ENCODE peak calls at places on chromosome 13, in seven cellular contexts. Q is SJSA1, C is cardiac muscle cell, I is Caco-2, X is neural progenitor cell, N is ascending aorta, B is heart right ventricle. U is an unnamed sample.

GRCh38 chr13:42865703-42866102 is 84.3 kb downstream of the FAM216B start:
- DNase-seq in Q (no peak), C (no peak), I (no peak), X (no peak), N (no peak), B (no peak), U (no peak)

GRCh38 chr13:22454586-22454985 is 726.2 kb upstream of the SGCG start:
- DNase-seq in Q (no peak), C (peak; percentile 15), I (no peak), X (no peak), N (no peak), B (no peak), U (no peak)

GRCh38 chr13:41458939-41459753 is 1.8 kb downstream of the RGCC start:
- DNase-seq in Q (no peak), C (peak; percentile 5), I (peak; percentile 62), X (peak; percentile 22), N (no peak), B (peak; percentile 45), U (peak; percentile 26)

GRCh38 chr13:43383488-43384165 is 360.2 kb downstream of the DNAJC15 start:
- DNase-seq in Q (no peak), C (no peak), I (no peak), X (no peak), N (no peak), B (no peak), U (no peak)

GRCh38 chr13:97875911-97876310 is 77.6 kb upstream of the IPO5 start:
- DNase-seq in Q (no peak), C (no peak), I (no peak), X (no peak), N (no peak), B (no peak), U (no peak)

GRCh38 chr13:114010401-114011101 is 36.7 kb upstream of the C13orf46 start:
- DNase-seq in Q (no peak), C (no peak), I (no peak), X (no peak), N (no peak), B (no peak), U (no peak)

GRCh38 chr13:45178349-45179142 is 22.3 kb downstream of the KCTD4 start:
- DNase-seq in Q (peak; percentile 49), C (no peak), I (no peak), X (no peak), N (no peak), B (peak; percentile 9), U (no peak)

GRCh38 chr13:46598140-46598819 is 45.3 kb downstream of the LRCH1 start:
- DNase-seq in Q (no peak), C (no peak), I (no peak), X (no peak), N (no peak), B (no peak), U (no peak)

GRCh38 chr13:42478531-42479156 is 95.3 kb upstream of the TNFSF11 start:
- DNase-seq in Q (no peak), C (peak; percentile 37), I (no peak), X (peak; percentile 27), N (no peak), B (no peak), U (no peak)

GRCh38 chr13:48542581-48543341 is 9.9 kb upstream of the RCBTB2 start:
- DNase-seq in Q (no peak), C (peak; percentile 74), I (no peak), X (peak; percentile 59), N (no peak), B (peak; percentile 70), U (peak; percentile 64)

GRCh38 chr13:40981361-40981760 is 37.8 kb downstream of the ELF1 start:
- DNase-seq in Q (no peak), C (no peak), I (no peak), X (no peak), N (no peak), B (no peak), U (no peak)

GRCh38 chr13:41058229-41059070 is 2.9 kb upstream of the WBP4 start:
- DNase-seq in Q (no peak), C (peak; percentile 11), I (no peak), X (no peak), N (no peak), B (no peak), U (no peak)

GRCh38 chr13:71644579-71644978 is 222.4 kb downstream of the DACH1 start:
- DNase-seq in Q (no peak), C (no peak), I (no peak), X (no peak), N (no peak), B (no peak), U (no peak)

GRCh38 chr13:20461481-20461859 is 64.2 kb downstream of the CRYL1 start:
- DNase-seq in Q (no peak), C (no peak), I (no peak), X (no peak), N (no peak), B (no peak), U (no peak)

GRCh38 chr13:43127827-43128226 is 104.4 kb downstream of the DNAJC15 start:
- DNase-seq in Q (no peak), C (no peak), I (no peak), X (no peak), N (no peak), B (no peak), U (no peak)

GRCh38 chr13:24943136-24943535 is 152.8 kb upstream of the PABPC3 start:
- DNase-seq in Q (no peak), C (no peak), I (no peak), X (no peak), N (no peak), B (no peak), U (no peak)

GRCh38 chr13:113597386-113598080 is 13.0 kb downstream of the TFDP1 start:
- DNase-seq in Q (peak; percentile 61), C (no peak), I (peak; percentile 19), X (no peak), N (no peak), B (no peak), U (peak; percentile 12)

GRCh38 chr13:90447735-90448103 is 899.8 kb upstream of the MIR17HG start:
- DNase-seq in Q (no peak), C (no peak), I (no peak), X (peak; percentile 11), N (no peak), B (no peak), U (no peak)

GRCh38 chr13:47332149-47332548 is 435.3 kb upstream of the HTR2A start:
- DNase-seq in Q (no peak), C (no peak), I (no peak), X (no peak), N (no peak), B (no peak), U (no peak)

DNA sequence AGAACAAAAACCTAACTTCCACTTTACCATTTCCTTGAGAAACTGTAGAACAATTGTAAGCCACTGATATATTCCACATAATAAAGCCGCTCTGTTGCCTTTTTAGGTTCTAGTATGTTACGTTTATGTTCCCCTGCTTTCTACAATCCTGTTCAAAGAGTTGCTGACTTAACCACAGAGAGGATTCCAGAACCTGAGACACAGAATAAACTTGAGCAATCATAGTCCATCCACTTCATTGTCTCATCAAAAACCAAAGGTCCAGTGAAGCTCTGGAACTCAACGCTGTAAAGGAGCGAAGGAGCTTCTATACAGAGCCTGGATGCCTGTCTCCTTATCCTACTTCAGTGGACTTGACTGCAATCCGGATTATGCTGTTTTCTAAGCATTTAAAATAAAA is 4.6 kb downstream of the STARD13 start:
- DNase-seq in Q (no peak), C (no peak), I (no peak), X (no peak), N (no peak), B (no peak), U (no peak)
- H3K4me3 ChIP-seq in Q (no peak overlapping the region), C (no peak overlapping the region), I (no peak overlapping the region), X (no peak overlapping the region), N (no peak overlapping the region), B (no peak overlapping the region), U (peak overlapping the region; percentile 13)

DNA sequence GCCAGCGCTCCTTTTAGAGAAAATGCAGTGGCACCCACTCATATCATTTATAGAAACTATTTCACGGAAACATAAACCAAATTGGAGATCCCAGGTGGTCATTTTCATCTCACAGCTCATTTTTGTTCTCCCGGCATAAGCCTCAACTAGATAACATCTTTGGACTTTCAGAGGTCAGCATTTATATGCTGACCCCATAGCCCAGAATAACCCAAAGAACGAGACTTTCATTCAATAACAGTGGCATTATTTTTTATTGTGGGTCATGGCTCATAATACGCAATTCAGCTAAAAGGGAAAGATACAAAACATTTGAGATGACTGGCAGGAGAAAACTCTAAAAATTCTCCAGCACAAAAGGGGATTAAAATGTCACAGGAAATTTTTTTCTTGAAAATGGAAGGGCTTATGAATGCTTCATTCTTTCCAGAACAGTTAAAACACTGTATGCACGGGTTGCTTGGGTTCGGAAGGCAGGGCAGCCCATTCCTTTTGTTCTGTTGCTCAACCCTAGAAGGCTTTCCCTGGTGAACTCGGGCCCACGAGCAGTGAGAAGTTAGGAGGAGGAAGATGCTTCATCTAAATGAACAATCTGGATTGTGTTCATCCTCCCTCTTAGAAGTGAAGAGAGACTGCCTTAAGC is 24.0 kb downstream of the STARD13 start:
- DNase-seq in Q (no peak), C (no peak), I (no peak), X (no peak), N (no peak), B (no peak), U (no peak)
- H3K4me1 ChIP-seq in Q (peaks cover 62% of the 10 kb centered on the region), C (peaks cover 27% of the 10 kb centered on the region), I (peaks cover 3% of the 10 kb centered on the region), X (no peaks in the 10 kb centered on the region), N (peaks cover 4% of the 10 kb centered on the region), B (peaks cover 97% of the 10 kb centered on the region), U (peaks cover 98% of the 10 kb centered on the region)

GRCh38 chr13:37598572-37598971 is at the start of gene POSTN:
- DNase-seq in Q (no peak), C (peak; percentile 9), I (no peak), X (no peak), N (no peak), B (no peak), U (no peak)
- H3K4me3 ChIP-seq in Q (no peak within 1 kb of the TSS), C (no peak within 1 kb of the TSS), I (no peak within 1 kb of the TSS), X (no peak within 1 kb of the TSS), N (peak within 1 kb of the TSS; percentile 44), B (peak within 1 kb of the TSS; percentile 22), U (peak within 1 kb of the TSS; percentile 36)

GRCh38 chr13:77478645-77478997 is 56.9 kb upstream of the SCEL start:
- DNase-seq in Q (no peak), C (no peak), I (no peak), X (no peak), N (no peak), B (no peak), U (no peak)

GRCh38 chr13:77479326-77479725 is 56.2 kb upstream of the SCEL start:
- DNase-seq in Q (no peak), C (no peak), I (no peak), X (no peak), N (no peak), B (no peak), U (no peak)

GRCh38 chr13:77475345-77476084 is 60.0 kb upstream of the SCEL start:
- DNase-seq in Q (no peak), C (no peak), I (no peak), X (no peak), N (no peak), B (no peak), U (no peak)

GRCh38 chr13:77476456-77476855 is 59.0 kb upstream of the SCEL start:
- DNase-seq in Q (no peak), C (no peak), I (no peak), X (no peak), N (no peak), B (no peak), U (no peak)

DNA sequence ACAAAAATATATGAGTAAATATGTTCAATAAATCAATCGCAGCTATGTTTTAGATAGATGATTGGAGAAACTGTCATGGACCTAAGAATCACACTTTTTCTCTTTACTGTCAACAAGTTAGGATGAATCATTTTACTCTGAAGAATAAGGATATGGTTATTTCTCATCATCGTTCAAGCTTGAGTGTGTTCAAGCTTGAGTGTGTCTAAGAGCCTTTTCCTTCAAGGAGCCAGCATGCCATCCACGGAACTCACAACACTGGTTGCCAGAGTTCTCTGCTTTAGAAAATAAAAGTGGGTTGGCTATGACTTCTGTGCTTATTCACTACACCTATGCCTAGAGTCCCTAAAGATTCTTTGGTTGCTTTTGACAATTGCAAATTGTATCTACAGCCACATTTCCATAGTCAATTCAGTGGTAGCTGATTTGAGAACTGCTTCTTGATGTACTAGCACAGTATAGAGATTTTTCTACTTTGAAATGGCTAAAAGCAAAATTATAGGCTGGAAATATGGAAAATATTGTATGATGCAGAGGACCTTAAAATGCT is 58.1 kb upstream of the SCEL start:
- DNase-seq in Q (no peak), C (no peak), I (no peak), X (no peak), N (no peak), B (no peak), U (no peak)
- H3K4me1 ChIP-seq in Q (peaks cover 4% of the 10 kb centered on the region), C (no peaks in the 10 kb centered on the region), I (peaks cover 4% of the 10 kb centered on the region), X (peaks cover 18% of the 10 kb centered on the region), N (peaks cover 6% of the 10 kb centered on the region), B (peaks cover 4% of the 10 kb centered on the region), U (no peaks in the 10 kb centered on the region)

U was measured in left ventricle myocardium inferior.